ENCODE peak calls at places on chromosomes 13 and 19, in five cellular contexts. N, T, Y, H and D are unnamed samples.

GRCh38 chr13:106246817-106247216 is 288.6 kb downstream of the EFNB2 start:
- DNase-seq in Y (no peak), T (no peak), N (no peak), H (no peak), D (no peak)

GRCh38 chr13:110867380-110867779 is 47.5 kb downstream of the ANKRD10 start:
- DNase-seq in H (no peak), Y (no peak), T (no peak), N (no peak), D (no peak)

GRCh38 chr19:634975-635652 is 1.8 kb upstream of the POLRMT start:
- DNase-seq in H (no peak), T (no peak), Y (no peak), N (no peak), D (no peak)

GRCh38 chr13:75485286-75486062 is 3.5 kb upstream of the TBC1D4 start:
- DNase-seq in H (no peak), Y (no peak), N (no peak), T (no peak), D (no peak)

GRCh38 chr19:19366691-19367396 is 38.6 kb upstream of the GATAD2A start:
- DNase-seq in T (no peak), H (peak), N (peak), Y (peak), D (peak)

GRCh38 chr19:3851254-3852176 is 17.3 kb downstream of the ZFR2 start:
- DNase-seq in H (no peak), Y (no peak), N (no peak), T (no peak), D (no peak)

GRCh38 chr13:108034909-108035308 is 180.4 kb downstream of the LIG4 start:
- DNase-seq in T (no peak), Y (no peak), N (no peak), H (no peak), D (no peak)

GRCh38 chr13:97659602-97660001 is 225.6 kb downstream of the RAP2A start:
- DNase-seq in T (peak), H (no peak), N (no peak), Y (no peak), D (no peak)

GRCh38 chr19:5001547-5002131 is 32.7 kb downstream of the KDM4B start:
- DNase-seq in H (peak), Y (peak), N (peak), T (no peak), D (peak)

GRCh38 chr19:13095934-13096890 is 6.4 kb downstream of the LYL1 start:
- DNase-seq in H (no peak), N (no peak), T (no peak), Y (peak), D (no peak)

GRCh38 chr19:15154002-15154612 is 46.7 kb downstream of the NOTCH3 start:
- DNase-seq in N (peak), T (no peak), Y (peak), H (peak), D (no peak)

GRCh38 chr13:32804673-32805260 is 211.5 kb upstream of the KL start:
- DNase-seq in T (no peak), N (no peak), H (no peak), Y (no peak), D (no peak)

GRCh38 chr19:50657672-50658437 is 8.6 kb downstream of the C19orf81 start:
- DNase-seq in H (peak), Y (peak), T (peak), N (peak), D (peak)